ENCODE peak calls at places on chromosomes 5 and 9, in five cellular contexts. T, A, Y, W and S are unnamed samples.
A peak's percentile ranks its signal among the peaks of the same experiment; 100 is the strongest.

GRCh38 chr9:127973169-127974001 is 7.4 kb downstream of the EEIG1 start:
- DNase-seq in T (no peak), A (no peak), Y (no peak), W (no peak), S (no peak)

GRCh38 chr5:143241892-143242291 is 161.6 kb downstream of the NR3C1 start:
- DNase-seq in T (no peak), A (no peak), Y (no peak), W (no peak), S (peak; percentile 78)

GRCh38 chr5:851553-851952 is 767 bp upstream of the ZDHHC11 start:
- DNase-seq in T (no peak), A (no peak), Y (no peak), W (peak; percentile 45), S (no peak)

GRCh38 chr9:73583590-73583989 is 431.9 kb downstream of the ANXA1 start:
- DNase-seq in T (no peak), A (no peak), Y (peak; percentile 67), W (no peak), S (peak; percentile 17)

GRCh38 chr9:133880851-133881634 is 111.1 kb downstream of the VAV2 start:
- DNase-seq in T (no peak), A (no peak), Y (no peak), W (no peak), S (peak; percentile 73)

GRCh38 chr9:84756156-84756555 is 86.6 kb downstream of the NTRK2 start:
- DNase-seq in T (no peak), A (no peak), Y (no peak), W (no peak), S (no peak)

GRCh38 chr9:20640331-20641187 is 18.3 kb upstream of the MLLT3 start:
- DNase-seq in T (peak; percentile 68), A (no peak), Y (peak; percentile 68), W (peak; percentile 79), S (peak; percentile 60)

GRCh38 chr5:73151733-73152410 is 21.1 kb upstream of the TMEM174 start:
- DNase-seq in T (no peak), A (no peak), Y (peak; percentile 73), W (no peak), S (no peak)

GRCh38 chr9:94586316-94586715 is 7.3 kb downstream of the FBP2 start:
- DNase-seq in T (no peak), A (no peak), Y (no peak), W (no peak), S (no peak)

GRCh38 chr5:62779010-62779422 is 200.4 kb downstream of the LRRC70 start:
- DNase-seq in T (no peak), A (no peak), Y (peak; percentile 47), W (no peak), S (peak; percentile 79)

GRCh38 chr9:12817702-12818101 is 42.9 kb downstream of the LURAP1L start:
- DNase-seq in T (no peak), A (no peak), Y (peak; percentile 63), W (no peak), S (peak; percentile 26)

GRCh38 chr5:87405472-87406155 is 7.1 kb downstream of the CCNH start:
- DNase-seq in T (no peak), A (no peak), Y (no peak), W (no peak), S (no peak)

GRCh38 chr5:73204302-73204701 is 31.3 kb downstream of the TMEM174 start:
- DNase-seq in T (no peak), A (no peak), Y (no peak), W (no peak), S (no peak)

GRCh38 chr9:120783611-120784047 is 9.6 kb downstream of the FBXW2 start:
- DNase-seq in T (no peak), A (peak; percentile 63), Y (no peak), W (no peak), S (no peak)

GRCh38 chr5:3303777-3304176 is 291.9 kb upstream of the IRX1 start:
- DNase-seq in T (no peak), A (no peak), Y (no peak), W (no peak), S (no peak)

GRCh38 chr5:57221049-57221568 is 47.2 kb downstream of the GPBP1 start:
- DNase-seq in T (no peak), A (no peak), Y (peak; percentile 68), W (no peak), S (peak; percentile 57)

GRCh38 chr5:14076566-14076965 is 66.6 kb upstream of the TRIO start:
- DNase-seq in T (no peak), A (no peak), Y (no peak), W (no peak), S (no peak)

GRCh38 chr9:18985996-18986395 is 47.0 kb downstream of the SAXO1 start:
- DNase-seq in T (no peak), A (no peak), Y (no peak), W (no peak), S (no peak)

GRCh38 chr9:87428659-87429058 is 69.0 kb upstream of the DAPK1 start:
- DNase-seq in T (no peak), A (no peak), Y (no peak), W (no peak), S (no peak)

GRCh38 chr9:129278391-129279237 is 100.6 kb upstream of the IER5L start:
- DNase-seq in T (peak; percentile 9), A (no peak), Y (peak; percentile 13), W (peak; percentile 60), S (peak; percentile 99)

GRCh38 chr9:125609744-125610143 is 97.3 kb downstream of the MAPKAP1 start:
- DNase-seq in T (no peak), A (no peak), Y (no peak), W (no peak), S (no peak)

GRCh38 chr9:126468141-126468825 is 141.7 kb downstream of the MVB12B start:
- DNase-seq in T (no peak), A (no peak), Y (no peak), W (peak; percentile 47), S (no peak)

GRCh38 chr5:138946241-138946623 is 71.1 kb upstream of the LRRTM2 start:
- DNase-seq in T (no peak), A (no peak), Y (no peak), W (no peak), S (no peak)

GRCh38 chr5:15433709-15434108 is 66.3 kb upstream of the FBXL7 start:
- DNase-seq in T (no peak), A (no peak), Y (no peak), W (no peak), S (no peak)

GRCh38 chr5:168219515-168220410 is 71.7 kb upstream of the WWC1 start:
- DNase-seq in T (peak; percentile 17), A (peak; percentile 12), Y (peak; percentile 67), W (no peak), S (peak; percentile 89)

GRCh38 chr9:37753489-37754190 is at the start of gene TRMT10B:
- DNase-seq in T (peak; percentile 64), A (no peak), Y (peak; percentile 74), W (no peak), S (peak; percentile 81)

GRCh38 chr9:114392749-114393112 is 4.9 kb upstream of the AKNA start:
- DNase-seq in T (no peak), A (no peak), Y (no peak), W (no peak), S (no peak)

GRCh38 chr5:75016896-75017295 is 35.5 kb downstream of the GCNT4 start:
- DNase-seq in T (no peak), A (no peak), Y (no peak), W (no peak), S (no peak)

GRCh38 chr9:11893331-11893730 is 799.9 kb upstream of the TYRP1 start:
- DNase-seq in T (no peak), A (no peak), Y (peak; percentile 56), W (no peak), S (no peak)

GRCh38 chr9:124756011-124756410 is 15.1 kb downstream of the NR6A1 start:
- DNase-seq in T (no peak), A (no peak), Y (no peak), W (no peak), S (no peak)

GRCh38 chr9:80874276-80874675 is 815.1 kb downstream of the TLE1 start:
- DNase-seq in T (no peak), A (peak; percentile 29), Y (peak; percentile 72), W (no peak), S (peak; percentile 62)

GRCh38 chr5:155906046-155906445 is 420.9 kb upstream of the SGCD start:
- DNase-seq in T (no peak), A (no peak), Y (no peak), W (no peak), S (no peak)

GRCh38 chr9:34994429-34995287 is 5.1 kb downstream of the DNAJB5 start:
- DNase-seq in T (no peak), A (no peak), Y (peak; percentile 55), W (no peak), S (peak; percentile 82)

GRCh38 chr9:470795-471194 is 256.1 kb downstream of the DOCK8 start:
- DNase-seq in T (no peak), A (no peak), Y (no peak), W (no peak), S (no peak)

DNA sequence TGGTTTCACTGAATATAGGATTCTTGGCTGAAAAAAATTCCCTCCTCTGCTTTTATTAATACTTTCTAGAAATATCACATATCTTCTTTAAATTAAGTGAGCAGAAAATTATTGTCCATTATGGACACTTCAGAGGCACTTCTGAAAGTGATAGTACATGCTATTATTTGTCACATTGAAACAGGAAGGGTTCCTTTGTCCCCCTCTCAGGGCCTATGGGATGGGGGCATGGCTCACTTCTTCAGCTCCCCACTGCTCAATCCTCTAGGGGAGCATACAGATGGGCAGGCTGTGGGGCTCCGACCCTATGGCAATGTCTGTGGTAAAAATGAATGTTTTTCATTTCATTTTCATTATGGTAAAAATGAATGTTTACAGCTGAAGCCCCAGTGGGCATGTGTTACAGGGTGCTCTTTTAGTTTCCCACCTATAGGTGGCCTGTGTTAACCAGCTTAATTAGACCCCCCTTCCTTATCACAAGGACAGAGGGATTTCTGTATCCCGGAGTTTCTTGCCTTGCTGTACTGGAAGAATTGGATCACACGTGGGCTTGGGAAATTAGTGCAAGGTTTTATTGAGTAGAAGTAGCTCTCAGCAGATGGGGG is 1225.2 kb downstream of the PTPRD start:
- DNase-seq in T (no peak), A (no peak), Y (no peak), W (no peak), S (no peak)
- TF ChIP-seq CTCF in T (no peak), A (no peak), Y (no peak), W (no peak), S (no peak)

GRCh38 chr5:12272389-12272788 is 368.1 kb upstream of the CTNND2 start:
- DNase-seq in T (no peak), A (no peak), Y (no peak), W (no peak), S (no peak)
- TF ChIP-seq CTCF in T (no peak), A (no peak), Y (no peak), W (no peak), S (no peak)

DNA sequence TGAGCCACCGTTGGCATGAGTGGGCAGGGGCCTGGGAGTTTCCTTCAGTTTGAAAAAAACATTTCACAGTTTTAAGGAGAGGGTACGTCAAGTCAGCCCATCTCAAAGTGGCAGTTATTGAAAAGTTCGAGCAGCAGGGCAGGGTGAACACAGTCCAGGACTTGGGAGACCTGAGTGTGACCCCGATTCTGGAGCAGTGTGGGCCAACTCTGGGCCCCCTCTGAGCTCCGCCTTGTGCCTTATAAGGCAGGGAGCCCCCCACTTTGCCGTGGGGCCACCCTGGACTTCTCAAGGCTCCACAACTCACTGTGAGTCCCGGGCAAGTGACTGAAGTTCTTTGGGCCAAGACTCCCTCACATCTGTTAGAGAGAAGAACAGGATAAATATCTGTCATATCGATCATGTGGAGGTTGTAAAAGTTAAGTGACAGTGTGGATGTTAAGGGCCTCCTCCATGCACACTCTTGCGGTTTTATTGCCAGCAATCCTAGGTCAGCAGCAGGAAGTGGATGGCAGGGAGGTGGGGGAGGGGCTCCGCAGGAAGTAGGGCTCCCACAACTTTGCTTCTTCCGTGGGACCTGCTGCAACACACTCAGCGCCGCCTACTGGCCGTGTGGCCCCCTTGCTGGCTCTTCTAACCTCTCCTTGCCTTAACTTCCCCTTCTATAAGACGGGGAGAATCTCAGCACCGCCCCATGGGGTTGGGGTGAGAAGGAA is 38.4 kb downstream of the HRH2 start:
- DNase-seq in T (peak; percentile 45), A (no peak), Y (no peak), W (peak; percentile 36), S (no peak)
- TF ChIP-seq CTCF in T (peak; percentile 90), A (no peak), Y (peak; percentile 22), W (no peak), S (no peak)

GRCh38 chr9:100167912-100168775 is 69.1 kb downstream of the INVS start:
- DNase-seq in T (no peak), A (no peak), Y (peak; percentile 30), W (no peak), S (no peak)
- TF ChIP-seq CTCF in T (no peak), A (peak; percentile 9), Y (peak; percentile 35), W (no peak), S (no peak)